ENCODE peak calls at places on chromosomes 13 and 19, in six cellular contexts. B is astrocyte of the spinal cord, T is adrenal gland, I is cardiac fibroblast, U is breast epithelium, N is BJ. K is an unnamed sample.

GRCh38 chr19:18086590-18087138 is at the start of gene IL12RB1:
- DNase-seq in B (no peak), U (no peak), T (no peak), I (no peak), N (no peak), K (no peak)

GRCh38 chr13:80945328-80945727 is 604.4 kb upstream of the SPRY2 start:
- DNase-seq in B (no peak), N (no peak), T (no peak), U (no peak), I (no peak), K (no peak)

GRCh38 chr13:19861762-19862161 is 1.7 kb downstream of the ZMYM5 start:
- DNase-seq in I (peak), N (no peak), U (no peak), T (no peak), B (no peak), K (peak)

GRCh38 chr19:10603873-10604459 is 16.9 kb upstream of the AP1M2 start:
- DNase-seq in N (no peak), U (no peak), I (peak), T (no peak), B (peak), K (no peak)

GRCh38 chr19:21432590-21432989 is 35.7 kb downstream of the ZNF493 start:
- DNase-seq in I (no peak), U (no peak), N (no peak), T (no peak), B (no peak), K (no peak)

GRCh38 chr13:113735750-113736149 is 23.3 kb upstream of the TMEM255B start:
- DNase-seq in B (no peak), U (no peak), I (no peak), N (no peak), T (no peak), K (no peak)

GRCh38 chr13:95411641-95412040 is 110.4 kb upstream of the ABCC4 start:
- DNase-seq in B (peak), U (no peak), N (no peak), T (no peak), I (peak), K (peak)

GRCh38 chr19:42345191-42345812 is 19.9 kb downstream of the MEGF8 start:
- DNase-seq in N (no peak), B (no peak), I (peak), U (no peak), T (no peak), K (peak)

GRCh38 chr19:16330811-16331690 is 6.4 kb downstream of the KLF2 start:
- DNase-seq in N (no peak), U (no peak), T (no peak), B (no peak), I (peak), K (peak)

GRCh38 chr13:80823472-80823871 is 482.5 kb upstream of the SPRY2 start:
- DNase-seq in B (no peak), N (no peak), I (peak), U (no peak), T (no peak), K (no peak)

GRCh38 chr19:41624515-41624914 is 2.4 kb downstream of the CEACAM4 start:
- DNase-seq in N (no peak), U (no peak), I (no peak), T (no peak), B (no peak), K (no peak)

GRCh38 chr13:33348366-33348765 is 62.8 kb upstream of the STARD13 start:
- DNase-seq in U (no peak), N (peak), I (peak), T (no peak), B (peak), K (peak)

GRCh38 chr13:112990783-112991182 is 21.8 kb downstream of the MCF2L start:
- DNase-seq in T (no peak), I (no peak), U (peak), B (no peak), N (no peak), K (no peak)

GRCh38 chr13:99367663-99368448 is 60.7 kb upstream of the GPR183 start:
- DNase-seq in N (no peak), I (no peak), T (no peak), U (no peak), B (no peak), K (no peak)

GRCh38 chr13:105030851-105031250 is 1504.6 kb downstream of the EFNB2 start:
- DNase-seq in U (no peak), T (no peak), B (no peak), N (no peak), I (no peak), K (no peak)

GRCh38 chr13:109119886-109120285 is 490.5 kb downstream of the MYO16 start:
- DNase-seq in T (no peak), B (no peak), U (no peak), I (no peak), N (no peak), K (no peak)

GRCh38 chr13:20305587-20305986 is 73.5 kb upstream of the GJB6 start:
- DNase-seq in T (no peak), I (no peak), U (no peak), N (no peak), B (no peak), K (no peak)

GRCh38 chr19:49567722-49568454 is 12.5 kb downstream of the NOSIP start:
- DNase-seq in I (no peak), U (no peak), T (no peak), N (no peak), B (peak), K (peak)

GRCh38 chr19:42028304-42029216 is 34.5 kb upstream of the ATP1A3 start:
- DNase-seq in T (no peak), U (no peak), I (no peak), B (no peak), N (no peak), K (no peak)

GRCh38 chr13:58397596-58398387 is 766.2 kb downstream of the PCDH17 start:
- DNase-seq in U (no peak), I (no peak), T (no peak), B (no peak), N (no peak), K (no peak)

GRCh38 chr13:105518086-105518485 is 1017.4 kb downstream of the EFNB2 start:
- DNase-seq in B (peak), N (peak), T (no peak), U (no peak), I (peak), K (no peak)

GRCh38 chr13:49020940-49021548 is 45.3 kb downstream of the FNDC3A start:
- DNase-seq in T (no peak), N (no peak), I (peak), U (no peak), B (peak), K (peak)

GRCh38 chr13:49046002-49046401 is 70.3 kb downstream of the FNDC3A start:
- DNase-seq in U (no peak), T (no peak), N (no peak), B (no peak), I (no peak), K (peak)

GRCh38 chr19:42284641-42285341 is 15.7 kb downstream of the CIC start:
- DNase-seq in I (no peak), N (no peak), T (peak), U (no peak), B (no peak), K (peak)

GRCh38 chr13:103694471-103694870 is 628.3 kb upstream of the SLC10A2 start:
- DNase-seq in B (no peak), I (no peak), N (no peak), U (no peak), T (no peak), K (no peak)

GRCh38 chr19:8363803-8364771 is at the start of gene ANGPTL4:
- DNase-seq in B (peak), U (peak), N (no peak), I (peak), T (peak), K (peak)

GRCh38 chr19:58003153-58003828 is 671 bp upstream of the ZNF606 start:
- DNase-seq in T (no peak), B (no peak), U (no peak), I (peak), N (no peak), K (peak)

GRCh38 chr13:46317120-46317519 is 69.9 kb downstream of the RUBCNL start:
- DNase-seq in I (peak), N (no peak), B (peak), U (no peak), T (no peak), K (peak)

GRCh38 chr19:49749055-49749716 is 13.9 kb downstream of the TSKS start:
- DNase-seq in T (no peak), U (no peak), B (peak), I (peak), N (no peak), K (peak)

GRCh38 chr13:90105276-90105675 is 1242.2 kb upstream of the MIR17HG start:
- DNase-seq in U (no peak), T (no peak), N (peak), I (peak), B (peak), K (peak)

GRCh38 chr13:68390987-68391386 is 1160.9 kb upstream of the PCDH9 start:
- DNase-seq in I (no peak), U (no peak), B (no peak), T (no peak), N (no peak), K (no peak)

GRCh38 chr13:110301606-110302131 is 5.3 kb downstream of the COL4A1 start:
- DNase-seq in B (peak), I (peak), U (no peak), T (no peak), N (no peak), K (peak)

GRCh38 chr13:101115762-101116161 is 300.5 kb downstream of the NALCN start:
- DNase-seq in B (peak), U (no peak), T (no peak), N (no peak), I (peak), K (peak)

GRCh38 chr19:10137751-10138682 is 18.3 kb upstream of the EIF3G start:
- DNase-seq in N (no peak), U (no peak), I (no peak), B (no peak), T (peak), K (no peak)

GRCh38 chr19:28351761-28352160 is 861.2 kb downstream of the UQCRFS1 start:
- DNase-seq in U (no peak), I (peak), B (peak), N (peak), T (no peak), K (peak)

GRCh38 chr19:30227071-30227621 is 145.0 kb upstream of the ZNF536 start:
- DNase-seq in I (no peak), T (peak), U (no peak), B (no peak), N (no peak), K (no peak)

GRCh38 chr19:30225615-30226463 is 146.3 kb upstream of the ZNF536 start:
- DNase-seq in N (no peak), U (no peak), B (no peak), T (no peak), I (no peak), K (peak)

GRCh38 chr19:30224689-30225606 is 147.2 kb upstream of the ZNF536 start:
- DNase-seq in N (no peak), I (no peak), B (no peak), U (no peak), T (peak), K (peak)

GRCh38 chr19:30227661-30228112 is 144.5 kb upstream of the ZNF536 start:
- DNase-seq in N (no peak), T (peak), U (peak), B (peak), I (peak), K (peak)

GRCh38 chr19:30226464-30227070 is 145.6 kb upstream of the ZNF536 start:
- DNase-seq in U (no peak), N (no peak), B (no peak), T (peak), I (no peak), K (peak)
- H3K4me3 ChIP-seq in U (peak), N (peak), B (no peak), T (peak), I (no peak), K (peak)

GRCh38 chr19:47486900-47487299 is 2.9 kb upstream of the KPTN start:
- DNase-seq in B (no peak), T (no peak), N (no peak), I (no peak), U (no peak), K (no peak)
- H3K4me3 ChIP-seq in B (no peak), T (no peak), N (no peak), I (no peak), U (no peak), K (no peak)

GRCh38 chr19:35901055-35901644 is 810 bp upstream of the NFKBID start:
- DNase-seq in N (peak), U (no peak), B (peak), I (peak), T (no peak), K (peak)

GRCh38 chr19:35899547-35900214 is 659 bp downstream of the NFKBID start:
- DNase-seq in U (peak), N (no peak), T (peak), I (peak), B (peak), K (peak)

GRCh38 chr19:35903550-35904179 is 1.3 kb downstream of the HCST start:
- DNase-seq in U (no peak), B (peak), I (peak), T (peak), N (no peak), K (peak)

GRCh38 chr19:35902870-35903475 is 644 bp downstream of the HCST start:
- DNase-seq in T (no peak), B (no peak), I (no peak), U (no peak), N (no peak), K (no peak)

GRCh38 chr19:35901854-35902661 is at the start of gene HCST:
- DNase-seq in N (peak), T (no peak), U (no peak), B (peak), I (peak), K (peak)
- H3K4me3 ChIP-seq in N (peak), T (no peak), U (peak), B (peak), I (peak), K (peak)

GRCh38 chr19:3575949-3576673 is 3.4 kb downstream of the HMG20B start:
- DNase-seq in N (no peak), T (no peak), U (no peak), B (no peak), I (no peak), K (no peak)
- H3K4me3 ChIP-seq in N (no peak), T (no peak), U (peak), B (peak), I (peak), K (peak)

DNA sequence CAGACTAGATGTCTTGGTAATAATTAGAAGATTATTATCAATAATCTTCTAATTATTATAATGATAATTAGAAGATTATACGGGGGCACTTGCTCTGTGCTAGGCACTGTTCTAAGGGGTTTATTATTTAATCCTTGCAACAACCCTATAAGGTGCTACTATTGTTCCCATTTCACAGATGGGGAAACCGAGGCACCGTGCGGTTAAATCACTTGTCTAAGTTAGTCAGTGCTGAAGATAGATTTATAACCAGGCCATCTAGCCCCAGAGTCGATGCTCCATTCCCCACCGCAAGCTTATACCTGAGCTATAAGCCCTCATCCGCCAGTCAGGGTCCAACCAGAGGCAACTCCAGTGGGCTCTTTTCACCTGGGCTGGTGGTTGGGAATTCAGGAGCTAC is 2.0 kb upstream of the ACP7 start:
- DNase-seq in T (no peak), N (no peak), I (no peak), U (no peak), B (no peak), K (no peak)
- H3K4me3 ChIP-seq in T (no peak), N (no peak), I (no peak), U (no peak), B (no peak), K (no peak)

DNA sequence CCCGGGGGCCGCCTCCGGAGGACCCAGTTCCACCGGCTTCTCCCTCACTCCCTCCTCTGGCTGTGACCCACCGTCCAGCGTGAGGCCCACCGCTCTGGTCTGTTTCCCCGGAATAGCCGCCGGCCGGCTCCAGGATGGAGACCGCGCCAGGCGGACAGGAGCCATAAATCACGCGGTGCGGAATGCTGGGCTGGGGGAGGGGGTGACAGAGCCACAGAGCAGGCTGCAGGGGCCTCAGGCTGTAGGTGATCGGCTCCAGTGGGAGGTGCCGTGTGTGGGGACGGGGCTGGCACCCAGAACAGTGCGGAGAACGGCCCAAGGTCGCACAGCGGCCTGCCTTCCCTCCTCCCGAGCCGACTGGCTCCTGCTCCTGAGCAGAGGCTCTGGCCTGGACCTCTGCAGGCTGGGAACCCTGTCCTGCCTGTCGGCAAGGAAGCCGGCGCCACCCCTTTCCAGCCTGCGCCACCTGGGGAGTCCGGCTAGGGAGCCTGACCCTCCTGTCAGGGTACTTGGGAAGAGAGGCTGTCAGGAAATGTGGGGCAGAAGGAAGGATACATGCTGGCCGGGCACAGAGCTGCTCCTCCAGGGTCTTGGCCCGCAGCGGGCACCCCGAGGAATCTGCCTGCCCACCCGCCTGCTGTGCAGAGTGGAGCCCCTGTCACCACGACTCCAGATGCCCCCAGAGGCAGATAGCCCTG is 8.3 kb downstream of the PIAS4 start:
- DNase-seq in I (no peak), N (no peak), T (peak), U (peak), B (no peak), K (no peak)
- H3K4me3 ChIP-seq in I (no peak), N (no peak), T (no peak), U (no peak), B (no peak), K (no peak)

GRCh38 chr19:37303591-37304171 is 67.2 kb upstream of the ZNF527 start:
- DNase-seq in T (no peak), I (no peak), N (no peak), U (no peak), B (no peak), K (no peak)
- H3K4me3 ChIP-seq in T (no peak), I (no peak), N (peak), U (peak), B (peak), K (no peak)

DNA sequence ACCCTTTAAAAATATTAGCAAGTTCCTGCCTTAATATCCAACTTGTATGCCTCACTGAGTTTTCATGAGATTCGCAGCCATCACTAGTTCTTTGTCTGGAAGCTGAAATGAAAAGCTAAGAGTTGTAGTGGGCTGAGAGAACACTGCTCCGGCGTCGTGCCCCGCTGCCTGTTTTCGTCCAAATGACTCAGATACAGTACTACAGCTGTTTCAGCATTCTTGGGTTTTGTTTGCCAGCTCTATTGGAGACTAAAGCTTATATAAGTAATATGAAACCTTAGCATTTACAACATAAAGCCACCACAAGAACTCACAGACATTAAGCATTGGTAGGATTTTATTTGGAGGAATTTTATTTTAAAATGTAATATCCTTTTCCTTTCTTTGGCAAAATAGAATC is 299.7 kb downstream of the DLEU7 start:
- DNase-seq in B (peak), N (no peak), I (peak), U (no peak), T (no peak), K (peak)
- H3K4me3 ChIP-seq in B (no peak), N (no peak), I (no peak), U (no peak), T (no peak), K (peak)

GRCh38 chr19:55252760-55253159 is 6.1 kb downstream of the PPP6R1 start:
- DNase-seq in U (no peak), N (no peak), B (no peak), T (no peak), I (no peak), K (no peak)

GRCh38 chr19:55253842-55254624 is 4.8 kb downstream of the PPP6R1 start:
- DNase-seq in N (no peak), B (no peak), I (no peak), T (no peak), U (no peak), K (no peak)

GRCh38 chr19:55254625-55254977 is 4.2 kb downstream of the PPP6R1 start:
- DNase-seq in B (no peak), N (no peak), U (no peak), T (no peak), I (no peak), K (no peak)

GRCh38 chr19:55251296-55252081 is 7.3 kb downstream of the PPP6R1 start:
- DNase-seq in I (peak), U (no peak), N (no peak), B (peak), T (no peak), K (peak)

GRCh38 chr19:55253264-55253663 is 5.6 kb downstream of the PPP6R1 start:
- DNase-seq in I (no peak), N (no peak), U (no peak), B (no peak), T (no peak), K (no peak)
- H3K4me3 ChIP-seq in I (no peak), N (no peak), U (no peak), B (no peak), T (no peak), K (no peak)

DNA sequence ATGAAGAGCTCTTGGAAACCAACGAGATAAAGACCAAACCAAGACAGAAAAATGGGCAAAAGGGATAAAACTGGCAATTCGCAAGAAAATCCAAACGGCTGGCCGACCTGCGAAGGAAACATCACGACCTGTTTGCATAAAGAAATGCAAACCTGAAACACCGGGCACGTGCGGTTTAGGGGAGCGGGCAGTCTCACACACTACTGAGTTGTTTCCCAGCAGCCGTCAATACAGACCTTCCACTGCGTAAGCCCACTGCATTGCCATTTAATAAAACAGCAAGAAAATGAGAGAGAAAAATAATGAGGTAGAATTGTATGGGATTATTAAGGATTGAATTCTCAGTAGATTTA is 644 bp upstream of the PEG3 start:
- DNase-seq in B (no peak), U (no peak), T (no peak), N (no peak), I (no peak), K (no peak)
- H3K4me3 ChIP-seq in B (no peak), U (no peak), T (no peak), N (no peak), I (no peak), K (no peak)